ENCODE peak calls at places on chromosome X, in eight cellular contexts. M is AG10803; E is H7; W is effector CD4-positive, alpha-beta T cell; U is activated CD8-positive, alpha-beta memory T cell treated with anti-CD3 and anti-CD28 coated beads, Interleukin-2, amount 50 U/mL, for 4 hours; A is lung microvascular endothelial cell; V is endothelial cell; P is Right ventricle myocardium inferior. X is an unnamed sample.

GRCh38 chrX:15947648-15948317 is 93.2 kb upstream of the AP1S2 start:
- DNase-seq in U (no peak), P (no peak), A (peak), M (peak), V (peak), E (peak), W (no peak), X (no peak)

GRCh38 chrX:19513383-19513782 is 1.9 kb downstream of the MAP3K15 start:
- DNase-seq in V (no peak), E (peak), P (no peak), A (no peak), M (no peak), U (no peak), W (no peak), X (no peak)

GRCh38 chrX:155535866-155536265 is 76.9 kb downstream of the TMLHE start:
- DNase-seq in V (no peak), W (no peak), U (no peak), P (no peak), M (no peak), E (no peak), A (no peak), X (no peak)

GRCh38 chrX:19774905-19775304 is 112.5 kb downstream of the SH3KBP1 start:
- DNase-seq in V (no peak), M (no peak), W (no peak), E (no peak), P (no peak), A (no peak), U (no peak), X (no peak)

GRCh38 chrX:151754042-151754419 is 19.5 kb downstream of the CNGA2 start:
- DNase-seq in W (no peak), V (no peak), A (no peak), U (no peak), M (peak), E (no peak), P (no peak), X (no peak)

GRCh38 chrX:45022144-45022543 is 149.2 kb downstream of the KDM6A start:
- DNase-seq in W (no peak), A (no peak), E (no peak), P (no peak), M (no peak), V (no peak), U (no peak), X (no peak)

GRCh38 chrX:151896734-151897474 is 15.8 kb upstream of the MAGEA4 start:
- DNase-seq in V (no peak), A (no peak), U (no peak), M (peak), W (no peak), P (no peak), E (no peak), X (no peak)

GRCh38 chrX:93791304-93791703 is 117.3 kb downstream of the FAM133A start:
- DNase-seq in W (no peak), P (no peak), E (no peak), M (no peak), U (no peak), A (no peak), V (no peak), X (no peak)

GRCh38 chrX:31609130-31609529 is 537.3 kb upstream of the FTHL17 start:
- DNase-seq in P (no peak), A (peak), E (no peak), W (no peak), U (no peak), M (peak), V (no peak), X (no peak)

GRCh38 chrX:48540015-48540350 is 469 bp downstream of the TBC1D25 start:
- DNase-seq in V (peak), M (peak), P (no peak), U (peak), A (peak), W (peak), E (peak), X (peak)

GRCh38 chrX:128929281-128930057 is 593.8 kb downstream of the SMARCA1 start:
- DNase-seq in W (no peak), M (no peak), E (no peak), P (no peak), V (no peak), A (no peak), U (no peak), X (no peak)

GRCh38 chrX:106484233-106484632 is 127.5 kb upstream of the RADX start:
- DNase-seq in M (no peak), A (no peak), W (no peak), V (no peak), E (no peak), P (no peak), U (no peak), X (no peak)